ENCODE peak calls at places on chromosomes 1 and 21, in five cellular contexts. N, J, T, M and C are unnamed samples.

GRCh38 chr1:84785231-84785630 is 95.0 kb upstream of the SSX2IP start:
- DNase-seq in N (no peak), J (no peak), T (no peak), M (no peak), C (no peak)

GRCh38 chr1:118783095-118783758 is 204.9 kb downstream of the TBX15 start:
- DNase-seq in N (no peak), J (no peak), T (no peak), M (no peak), C (no peak)

GRCh38 chr1:205286335-205286950 is 35.1 kb downstream of the NUAK2 start:
- DNase-seq in N (peak), J (no peak), T (no peak), M (no peak), C (no peak)

GRCh38 chr1:28518745-28519341 is 13.0 kb downstream of the RCC1 start:
- DNase-seq in N (no peak), J (peak), T (peak), M (peak), C (peak)

GRCh38 chr1:53430256-53430655 is 28.9 kb upstream of the DMRTB1 start:
- DNase-seq in N (no peak), J (no peak), T (no peak), M (no peak), C (no peak)

GRCh38 chr1:172628416-172628815 is 30.5 kb upstream of the FASLG start:
- DNase-seq in N (no peak), J (no peak), T (no peak), M (no peak), C (no peak)

GRCh38 chr1:111756124-111756513 is 418 bp downstream of the DDX20 start:
- DNase-seq in N (no peak), J (no peak), T (no peak), M (peak), C (no peak)

GRCh38 chr21:27057997-27058396 is 91.1 kb upstream of the ADAMTS5 start:
- DNase-seq in N (no peak), J (no peak), T (no peak), M (no peak), C (no peak)

GRCh38 chr1:41355356-41355755 is 5.9 kb upstream of the FOXO6 start:
- DNase-seq in N (no peak), J (no peak), T (peak), M (no peak), C (no peak)

GRCh38 chr1:248155927-248156326 is 11.0 kb downstream of the OR2M5 start:
- DNase-seq in N (no peak), J (no peak), T (no peak), M (no peak), C (no peak)

GRCh38 chr1:85303440-85304162 is 27.2 kb upstream of the BCL10 start:
- DNase-seq in N (no peak), J (no peak), T (no peak), M (peak), C (no peak)

GRCh38 chr1:96559707-96560588 is 161.6 kb upstream of the PTBP2 start:
- DNase-seq in N (no peak), J (no peak), T (no peak), M (no peak), C (peak)

GRCh38 chr21:36701912-36702621 is 3.2 kb downstream of the SIM2 start:
- DNase-seq in N (no peak), J (no peak), T (peak), M (no peak), C (no peak)

GRCh38 chr1:77975907-77976306 is 3.0 kb downstream of the FUBP1 start:
- DNase-seq in N (no peak), J (no peak), T (no peak), M (no peak), C (no peak)

GRCh38 chr1:193104496-193104905 is 713 bp downstream of the GLRX2 start:
- DNase-seq in N (no peak), J (peak), T (peak), M (peak), C (peak)

GRCh38 chr1:199669916-199670315 is 357.6 kb upstream of the NR5A2 start:
- DNase-seq in N (no peak), J (no peak), T (no peak), M (no peak), C (no peak)

GRCh38 chr1:194802572-194802971 is 1616.2 kb upstream of the B3GALT2 start:
- DNase-seq in N (no peak), J (no peak), T (no peak), M (no peak), C (no peak)

GRCh38 chr21:42317341-42317741 is 2.1 kb upstream of the TFF3 start:
- DNase-seq in N (no peak), J (no peak), T (peak), M (no peak), C (no peak)

GRCh38 chr1:149843302-149844041 is 55.9 kb upstream of the BOLA1 start:
- DNase-seq in N (no peak), J (peak), T (no peak), M (no peak), C (no peak)

GRCh38 chr1:170568197-170568596 is 36.2 kb downstream of the GORAB start:
- DNase-seq in N (no peak), J (no peak), T (no peak), M (no peak), C (no peak)

GRCh38 chr1:231550448-231550781 is 21.9 kb downstream of the TSNAX start:
- DNase-seq in N (no peak), J (peak), T (no peak), M (peak), C (peak)

GRCh38 chr1:51280321-51281096 is 44.4 kb downstream of the RNF11 start:
- DNase-seq in N (no peak), J (no peak), T (no peak), M (no peak), C (no peak)

GRCh38 chr1:152107984-152108898 is 7.0 kb downstream of the TCHH start:
- DNase-seq in N (no peak), J (no peak), T (peak), M (no peak), C (peak)

GRCh38 chr1:73556270-73556669 is 641.7 kb downstream of the LRRIQ3 start:
- DNase-seq in N (no peak), J (no peak), T (no peak), M (no peak), C (no peak)

GRCh38 chr1:67465371-67465770 is 35.2 kb upstream of the SERBP1 start:
- DNase-seq in N (no peak), J (no peak), T (no peak), M (no peak), C (no peak)

GRCh38 chr1:15885701-15886612 is 38.5 kb downstream of the SPEN start:
- DNase-seq in N (peak), J (peak), T (peak), M (peak), C (peak)

GRCh38 chr21:32120231-32120630 is 158.6 kb downstream of the MIS18A start:
- DNase-seq in N (no peak), J (no peak), T (no peak), M (no peak), C (no peak)

GRCh38 chr1:219990782-219991510 is 55.4 kb downstream of the EPRS1 start:
- DNase-seq in N (no peak), J (peak), T (no peak), M (peak), C (peak)

GRCh38 chr1:29478046-29478791 is 241.9 kb downstream of the PTPRU start:
- DNase-seq in N (no peak), J (no peak), T (peak), M (no peak), C (no peak)

GRCh38 chr1:192516776-192517297 is 58.7 kb upstream of the RGS1 start:
- DNase-seq in N (peak), J (no peak), T (no peak), M (no peak), C (no peak)

GRCh38 chr1:155022927-155023236 is 10.7 kb downstream of the DCST2 start:
- DNase-seq in N (no peak), J (no peak), T (no peak), M (no peak), C (no peak)

GRCh38 chr1:207818971-207819451 is 67.2 kb downstream of the CD46 start:
- DNase-seq in N (no peak), J (no peak), T (no peak), M (no peak), C (peak)

GRCh38 chr21:46226146-46226545 is 2.4 kb downstream of the LSS start:
- DNase-seq in N (no peak), J (no peak), T (no peak), M (no peak), C (no peak)

GRCh38 chr1:22592919-22593790 is 29.9 kb downstream of the EPHA8 start:
- DNase-seq in N (no peak), J (no peak), T (peak), M (no peak), C (no peak)

GRCh38 chr1:16926491-16927195 is 4.9 kb downstream of the CROCC start:
- DNase-seq in N (no peak), J (no peak), T (peak), M (no peak), C (no peak)

GRCh38 chr1:3375256-3375655 is 79.2 kb upstream of the ARHGEF16 start:
- DNase-seq in N (no peak), J (no peak), T (no peak), M (no peak), C (no peak)

GRCh38 chr1:56645663-56646330 is 683 bp downstream of the PRKAA2 start:
- DNase-seq in N (no peak), J (peak), T (peak), M (no peak), C (peak)

GRCh38 chr1:173507847-173508209 is 30.7 kb downstream of the PRDX6 start:
- DNase-seq in N (no peak), J (no peak), T (no peak), M (no peak), C (no peak)

GRCh38 chr1:248808876-248809275 is 16.8 kb downstream of the SH3BP5L start:
- DNase-seq in N (no peak), J (no peak), T (no peak), M (peak), C (no peak)

GRCh38 chr1:160620942-160621632 is 25.8 kb downstream of the SLAMF1 start:
- DNase-seq in N (no peak), J (no peak), T (no peak), M (no peak), C (no peak)

GRCh38 chr1:160623860-160624259 is 23.0 kb downstream of the SLAMF1 start:
- DNase-seq in N (no peak), J (no peak), T (no peak), M (no peak), C (no peak)

GRCh38 chr1:160624464-160624863 is 22.4 kb downstream of the SLAMF1 start:
- DNase-seq in N (no peak), J (no peak), T (no peak), M (no peak), C (no peak)

GRCh38 chr1:160621633-160622413 is 25.0 kb downstream of the SLAMF1 start:
- DNase-seq in N (no peak), J (no peak), T (no peak), M (no peak), C (no peak)

DNA sequence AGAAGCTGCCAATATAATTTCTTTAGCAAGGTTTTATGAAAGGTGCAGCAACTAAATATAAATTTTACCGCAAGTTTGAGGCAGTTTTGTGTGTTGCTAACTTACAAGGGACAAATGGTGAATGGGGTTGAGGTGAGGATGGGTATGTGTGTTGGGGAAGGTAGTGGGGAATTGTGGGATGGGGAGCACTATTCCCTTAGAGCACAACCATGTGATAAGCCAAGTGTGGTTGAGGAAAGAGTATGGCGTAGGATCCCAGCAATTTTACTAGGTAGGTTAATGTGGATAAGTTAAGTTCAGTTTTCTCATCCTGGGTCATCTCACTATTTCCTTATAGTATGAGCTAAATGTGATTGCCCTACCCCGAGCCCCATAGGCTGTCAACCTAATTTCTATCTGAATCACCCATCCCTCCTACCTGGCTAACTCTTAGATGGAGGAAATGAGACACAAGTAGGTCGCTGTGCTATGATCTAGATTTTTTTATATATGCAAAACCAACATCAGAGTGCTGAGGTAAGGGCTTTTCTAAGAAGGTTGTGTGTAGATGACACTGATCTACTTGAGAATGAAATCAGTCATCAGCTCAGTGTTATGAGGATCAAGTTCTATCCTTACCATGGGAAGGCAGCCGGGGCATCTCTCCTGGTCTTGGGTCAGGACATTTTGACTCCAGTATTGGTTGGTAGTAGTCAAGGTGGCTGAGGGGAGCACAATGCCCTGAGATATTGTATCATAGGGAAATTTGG is 23.8 kb downstream of the SLAMF1 start:
- DNase-seq in N (no peak), J (no peak), T (no peak), M (no peak), C (no peak)
- TF ChIP-seq CEBPB in N (no peak), J (no peak), T (no peak), M (no peak), C (no peak)

GRCh38 chr1:157577420-157577819 is 20.5 kb downstream of the FCRL4 start:
- DNase-seq in N (no peak), J (no peak), T (no peak), M (no peak), C (no peak)

GRCh38 chr1:157575744-157576143 is 22.1 kb downstream of the FCRL4 start:
- DNase-seq in N (no peak), J (no peak), T (no peak), M (no peak), C (no peak)

GRCh38 chr1:157584503-157584902 is 13.4 kb downstream of the FCRL4 start:
- DNase-seq in N (no peak), J (no peak), T (no peak), M (no peak), C (no peak)

GRCh38 chr1:157580828-157581210 is 17.1 kb downstream of the FCRL4 start:
- DNase-seq in N (no peak), J (no peak), T (no peak), M (no peak), C (no peak)

DNA sequence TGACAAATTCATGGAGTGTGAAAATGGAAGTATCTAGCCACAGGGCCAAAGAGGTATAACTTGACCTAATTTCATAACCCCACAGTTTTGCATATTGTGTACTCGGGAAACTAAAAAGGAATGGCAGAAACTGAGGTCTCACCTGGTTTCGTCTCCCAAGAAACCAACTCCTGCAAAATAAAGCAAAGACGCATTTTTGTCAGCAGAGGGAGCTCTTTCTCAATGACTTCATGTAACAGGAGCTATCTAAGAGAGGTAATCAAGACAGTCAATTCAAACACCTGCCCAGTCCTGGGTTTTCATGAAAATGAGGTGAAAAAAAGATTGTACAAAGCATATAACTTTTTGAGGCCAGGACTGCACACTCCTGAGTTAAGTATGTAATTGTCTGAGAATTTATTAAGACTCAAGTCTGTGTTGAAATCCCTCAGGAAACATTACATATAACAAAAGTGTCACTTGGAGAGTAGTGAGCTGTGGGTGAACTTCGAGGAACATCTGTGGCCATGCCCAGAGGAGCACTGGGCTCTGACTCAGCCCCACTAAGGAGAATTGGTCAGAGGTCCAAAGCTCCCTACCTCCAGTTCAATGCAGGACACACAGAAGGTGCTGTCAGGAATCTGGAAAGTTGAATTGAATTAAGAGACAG is 17.6 kb downstream of the FCRL4 start:
- DNase-seq in N (peak), J (peak), T (peak), M (peak), C (peak)
- TF ChIP-seq EP300 in N (no peak), J (no peak), T (no peak), M (no peak), C (no peak)

DNA sequence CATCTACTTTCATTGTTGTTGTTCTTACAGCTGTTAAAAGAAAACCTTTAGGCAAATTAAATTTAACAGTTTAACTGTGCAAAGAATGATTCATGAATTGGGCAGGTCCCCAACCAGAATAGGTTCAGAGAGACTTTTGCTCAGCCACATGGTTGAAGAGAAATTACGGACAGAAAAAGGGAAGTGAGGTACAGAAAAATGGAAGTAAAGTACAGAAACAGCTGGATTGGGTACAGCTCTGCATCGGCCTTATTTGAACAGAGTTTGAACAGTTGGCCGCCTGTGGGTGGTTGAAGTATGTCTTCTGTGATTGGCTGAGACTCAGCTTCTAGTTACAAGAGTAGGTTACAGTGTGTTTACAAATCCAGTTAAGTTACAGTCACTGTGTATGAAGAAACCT is 210.1 kb downstream of the FGGY start:
- DNase-seq in N (peak), J (no peak), T (no peak), M (peak), C (no peak)
- TF ChIP-seq USF2 in N (no peak), J (no peak), T (no peak), M (no peak), C (no peak)

GRCh38 chr1:157367870-157368269 is 184.4 kb downstream of the FCRL5 start:
- DNase-seq in N (no peak), J (no peak), T (no peak), M (no peak), C (no peak)

GRCh38 chr1:157364612-157365011 is 187.7 kb downstream of the FCRL5 start:
- DNase-seq in N (no peak), J (no peak), T (no peak), M (no peak), C (no peak)

GRCh38 chr1:157360021-157360390 is 192.3 kb downstream of the FCRL5 start:
- DNase-seq in N (no peak), J (no peak), T (no peak), M (no peak), C (no peak)

GRCh38 chr1:157367091-157367739 is 185.1 kb downstream of the FCRL5 start:
- DNase-seq in N (no peak), J (no peak), T (no peak), M (peak), C (no peak)

GRCh38 chr1:157363660-157364140 is 188.6 kb downstream of the FCRL5 start:
- DNase-seq in N (peak), J (peak), T (peak), M (no peak), C (peak)
- TF ChIP-seq CEBPB in N (no peak), J (no peak), T (no peak), M (no peak), C (no peak)

GRCh38 chr1:236864996-236865877 is 70.1 kb downstream of the MTR start:
- DNase-seq in N (no peak), J (no peak), T (no peak), M (no peak), C (no peak)
- TF ChIP-seq EP300 in N (no peak), J (no peak), T (no peak), M (no peak), C (no peak)

GRCh38 chr1:6545276-6545934 is 8.9 kb downstream of the NOL9 start:
- DNase-seq in N (no peak), J (no peak), T (no peak), M (no peak), C (no peak)

GRCh38 chr1:6544831-6545230 is 9.5 kb downstream of the NOL9 start:
- DNase-seq in N (no peak), J (no peak), T (no peak), M (no peak), C (no peak)

GRCh38 chr1:6547301-6547700 is 7.0 kb downstream of the NOL9 start:
- DNase-seq in N (no peak), J (no peak), T (no peak), M (no peak), C (no peak)

GRCh38 chr1:6546326-6546725 is 8.0 kb downstream of the NOL9 start:
- DNase-seq in N (no peak), J (no peak), T (no peak), M (no peak), C (no peak)
- TF ChIP-seq USF2 in N (no peak), J (no peak), T (no peak), M (no peak), C (no peak)

DNA sequence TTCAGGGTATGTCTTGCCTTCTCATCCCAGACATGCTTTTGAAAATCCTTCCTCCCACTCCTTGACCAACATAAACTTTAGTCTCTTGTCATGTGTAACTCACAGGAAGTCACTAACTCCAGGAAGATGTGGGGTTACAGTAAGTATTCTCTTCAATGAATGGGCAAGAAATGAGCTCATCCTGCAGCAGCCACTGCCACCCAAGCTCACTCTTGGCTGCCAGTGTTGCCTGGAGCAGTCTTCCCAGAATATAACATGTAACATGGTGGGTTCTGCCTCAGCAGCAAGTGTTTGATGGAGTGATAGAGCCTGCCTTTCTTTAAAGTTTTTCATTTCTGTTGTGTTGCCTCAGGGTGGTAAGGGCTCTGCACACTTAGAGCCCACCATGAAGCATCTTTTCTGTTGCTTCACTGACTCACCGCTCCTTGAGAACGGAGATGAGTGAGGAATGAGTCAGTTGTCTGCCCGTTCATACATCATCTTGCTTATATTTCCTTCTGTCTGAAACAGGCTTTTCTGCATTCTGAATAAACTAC is 187.0 kb downstream of the TPR start:
- DNase-seq in N (no peak), J (no peak), T (no peak), M (no peak), C (peak)
- TF ChIP-seq CEBPB in N (no peak), J (no peak), T (no peak), M (no peak), C (no peak)